ENCODE peak calls at places on chromosomes 7 and 10, in seven cellular contexts. I is heart left ventricle, M is GM12891, Z is ovary, W is body of pancreas, L is HCT116, T is lower leg skin. J is an unnamed sample.

GRCh38 chr10:9301554-9301953 is 1247.1 kb downstream of the GATA3 start:
- DNase-seq in I (no peak), M (no peak), Z (no peak), W (no peak), L (no peak), T (no peak), J (no peak)

GRCh38 chr7:22453159-22453558 is 46.8 kb downstream of the STEAP1B start:
- DNase-seq in I (no peak), M (no peak), Z (no peak), W (no peak), L (no peak), T (no peak), J (no peak)

GRCh38 chr10:23469596-23470237 is 30.8 kb downstream of the OTUD1 start:
- DNase-seq in I (no peak), M (no peak), Z (no peak), W (peak; percentile 15), L (no peak), T (no peak), J (no peak)

GRCh38 chr10:97043563-97043855 is 142.2 kb downstream of the SLIT1 start:
- DNase-seq in I (no peak), M (no peak), Z (no peak), W (no peak), L (no peak), T (no peak), J (no peak)

GRCh38 chr10:131982185-131982756 is 548 bp upstream of the BNIP3 start:
- DNase-seq in I (no peak), M (peak; percentile 52), Z (no peak), W (no peak), L (no peak), T (no peak), J (no peak)

GRCh38 chr10:103765168-103765567 is 90.2 kb downstream of the SH3PXD2A start:
- DNase-seq in I (no peak), M (no peak), Z (no peak), W (no peak), L (no peak), T (no peak), J (no peak)

GRCh38 chr7:44391746-44392617 is 66.6 kb upstream of the CAMK2B start:
- DNase-seq in I (no peak), M (no peak), Z (peak; percentile 1), W (no peak), L (no peak), T (peak; percentile 77), J (no peak)

GRCh38 chr7:156943091-156944041 is 6.1 kb upstream of the NOM1 start:
- DNase-seq in I (no peak), M (no peak), Z (no peak), W (peak; percentile 51), L (no peak), T (no peak), J (no peak)

GRCh38 chr7:12069757-12070156 is 141.3 kb upstream of the TMEM106B start:
- DNase-seq in I (no peak), M (no peak), Z (no peak), W (no peak), L (no peak), T (no peak), J (no peak)

GRCh38 chr7:69932034-69932628 is 333.9 kb downstream of the AUTS2 start:
- DNase-seq in I (no peak), M (no peak), Z (peak; percentile 17), W (peak; percentile 24), L (no peak), T (no peak), J (no peak)

GRCh38 chr10:48896756-48897437 is 42.7 kb downstream of the LRRC18 start:
- DNase-seq in I (no peak), M (no peak), Z (no peak), W (no peak), L (no peak), T (no peak), J (no peak)

GRCh38 chr10:21336476-21337170 is 188.9 kb downstream of the SKIDA1 start:
- DNase-seq in I (peak; percentile 65), M (no peak), Z (peak; percentile 76), W (peak; percentile 52), L (peak; percentile 84), T (peak; percentile 89), J (no peak)

GRCh38 chr10:13105184-13105583 is 5.2 kb downstream of the OPTN start:
- DNase-seq in I (no peak), M (no peak), Z (no peak), W (no peak), L (no peak), T (no peak), J (no peak)

GRCh38 chr7:618539-619355 is 99.1 kb upstream of the PDGFA start:
- DNase-seq in I (peak; percentile 28), M (no peak), Z (no peak), W (no peak), L (no peak), T (no peak), J (no peak)

GRCh38 chr10:49737474-49738201 is 24.5 kb downstream of the OGDHL start:
- DNase-seq in I (no peak), M (no peak), Z (no peak), W (no peak), L (no peak), T (peak; percentile 76), J (no peak)

GRCh38 chr7:31100445-31100844 is 48.3 kb downstream of the ADCYAP1R1 start:
- DNase-seq in I (no peak), M (no peak), Z (no peak), W (no peak), L (no peak), T (no peak), J (no peak)

GRCh38 chr10:119090968-119091367 is 10.4 kb upstream of the EIF3A start:
- DNase-seq in I (no peak), M (no peak), Z (no peak), W (no peak), L (peak; percentile 56), T (no peak), J (no peak)

GRCh38 chr7:25384820-25385560 is 156.7 kb upstream of the NPVF start:
- DNase-seq in I (no peak), M (no peak), Z (no peak), W (no peak), L (no peak), T (no peak), J (no peak)

GRCh38 chr10:74151057-74151878 is at the start of gene ADK:
- DNase-seq in I (peak; percentile 99), M (peak; percentile 87), Z (peak; percentile 100), W (peak; percentile 100), L (peak; percentile 96), T (peak; percentile 100), J (peak; percentile 99)

GRCh38 chr10:71447676-71448075 is 51.0 kb downstream of the CDH23 start:
- DNase-seq in I (no peak), M (no peak), Z (no peak), W (no peak), L (no peak), T (no peak), J (no peak)

GRCh38 chr10:35731828-35732227 is 89.7 kb upstream of the FZD8 start:
- DNase-seq in I (no peak), M (no peak), Z (no peak), W (no peak), L (no peak), T (no peak), J (no peak)

GRCh38 chr10:125698599-125698998 is 15.6 kb upstream of the TEX36 start:
- DNase-seq in I (no peak), M (no peak), Z (no peak), W (no peak), L (no peak), T (no peak), J (no peak)

GRCh38 chr10:14453593-14453992 is 122.9 kb upstream of the FRMD4A start:
- DNase-seq in I (no peak), M (no peak), Z (no peak), W (no peak), L (no peak), T (no peak), J (no peak)

GRCh38 chr7:78176186-78176585 is 377.6 kb downstream of the PHTF2 start:
- DNase-seq in I (no peak), M (no peak), Z (peak; percentile 13), W (no peak), L (no peak), T (no peak), J (peak; percentile 16)

GRCh38 chr7:78178319-78178718 is 379.7 kb downstream of the PHTF2 start:
- DNase-seq in I (no peak), M (no peak), Z (no peak), W (no peak), L (no peak), T (no peak), J (no peak)

GRCh38 chr7:78179211-78179610 is 380.6 kb downstream of the PHTF2 start:
- DNase-seq in I (no peak), M (no peak), Z (no peak), W (no peak), L (no peak), T (no peak), J (no peak)

GRCh38 chr7:78175744-78176143 is 377.2 kb downstream of the PHTF2 start:
- DNase-seq in I (no peak), M (no peak), Z (no peak), W (no peak), L (no peak), T (no peak), J (no peak)

DNA sequence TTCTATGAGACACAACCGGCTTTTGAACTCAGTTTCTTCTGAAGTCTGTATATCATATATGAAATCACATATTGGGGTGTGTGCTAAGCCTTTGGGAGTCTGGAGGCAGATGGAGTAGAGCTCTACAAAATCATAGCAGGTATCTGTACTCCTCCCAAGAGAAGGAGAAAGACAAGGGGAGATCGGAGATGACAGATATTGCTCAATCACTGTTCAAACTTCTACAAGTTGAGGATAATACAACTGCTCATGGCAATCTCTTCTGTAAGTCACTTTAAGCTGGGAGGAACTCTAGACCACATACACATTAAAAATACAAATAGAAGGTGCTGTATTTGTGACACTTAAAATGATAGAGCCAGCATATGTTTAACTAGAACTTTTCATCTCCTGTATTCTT is 381.3 kb downstream of the PHTF2 start:
- DNase-seq in I (no peak), M (no peak), Z (no peak), W (no peak), L (no peak), T (no peak), J (no peak)
- TF ChIP-seq POLR2A in I (no peak), M (no peak), Z (no peak), W (no peak), L (no peak), T (no peak), J (no peak)

DNA sequence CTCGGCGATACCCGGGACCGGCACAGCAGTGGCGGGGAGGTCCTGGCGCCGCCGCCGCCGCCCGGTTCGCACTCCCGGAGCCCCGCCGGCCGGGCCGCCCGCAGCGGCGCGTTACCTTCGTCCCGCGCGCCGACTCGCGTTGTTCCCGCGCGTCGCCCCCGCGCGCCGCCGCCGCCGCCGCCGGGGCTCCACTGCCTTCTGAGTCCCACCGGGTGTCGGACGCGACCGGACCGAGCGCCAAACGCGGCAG is at the start of gene EZH2:
- DNase-seq in I (no peak), M (no peak), Z (no peak), W (no peak), L (no peak), T (no peak), J (no peak)
- TF ChIP-seq POLR2A in I (no peak), M (no peak), Z (no peak), W (no peak), L (peak; percentile 81), T (no peak), J (no peak)

GRCh38 chr7:2037805-2038635 is 194.7 kb downstream of the MAD1L1 start:
- DNase-seq in I (peak; percentile 56), M (no peak), Z (peak; percentile 71), W (peak; percentile 56), L (no peak), T (peak; percentile 77), J (no peak)
- TF ChIP-seq POLR2A in I (no peak), M (no peak), Z (no peak), W (no peak), L (no peak), T (no peak), J (no peak)

GRCh38 chr7:2631924-2632716 is at the start of gene TTYH3:
- DNase-seq in I (peak; percentile 57), M (no peak), Z (peak; percentile 55), W (peak; percentile 48), L (no peak), T (no peak), J (no peak)
- TF ChIP-seq POLR2A in I (no peak), M (no peak), Z (peak; percentile 14), W (no peak), L (no peak), T (no peak), J (peak; percentile 58)